ENCODE peak calls at places on chromosomes 5 and 9, in six cellular contexts. W is pancreas, Q is transverse colon, A is hepatocyte, H is right lobe of liver, V is testis. N is an unnamed sample.

GRCh38 chr9:108445431-108446018 is 410.3 kb downstream of the ACTL7B start:
- DNase-seq in V (no peak), W (no peak), Q (no peak), A (peak; percentile 38), H (no peak), N (no peak)

GRCh38 chr5:96219580-96220281 is 213.3 kb downstream of the PCSK1 start:
- DNase-seq in H (no peak), V (no peak), A (no peak), Q (no peak), W (no peak), N (no peak)

GRCh38 chr5:14440598-14441401 is 140.8 kb upstream of the OTULINL start:
- DNase-seq in H (no peak), A (peak; percentile 64), V (peak; percentile 81), Q (peak; percentile 32), W (no peak), N (no peak)

GRCh38 chr5:98713027-98713426 is 60.4 kb upstream of the RGMB start:
- DNase-seq in Q (no peak), V (no peak), A (no peak), W (no peak), H (no peak), N (no peak)

GRCh38 chr9:135137398-135137832 is 49.9 kb downstream of the OLFM1 start:
- DNase-seq in V (no peak), Q (no peak), A (no peak), H (no peak), W (no peak), N (no peak)

GRCh38 chr9:105881654-105882349 is 187.5 kb downstream of the TMEM38B start:
- DNase-seq in H (no peak), Q (peak; percentile 61), A (peak; percentile 81), V (peak; percentile 90), W (peak; percentile 46), N (peak; percentile 17)

GRCh38 chr5:54517174-54517511 is 416 bp upstream of the SNX18 start:
- DNase-seq in Q (peak; percentile 14), A (no peak), H (no peak), V (no peak), W (no peak), N (no peak)

GRCh38 chr5:1366514-1366913 is 21.6 kb upstream of the CLPTM1L start:
- DNase-seq in A (no peak), W (no peak), V (no peak), H (peak; percentile 15), Q (no peak), N (no peak)

GRCh38 chr5:73183491-73183891 is 10.5 kb downstream of the TMEM174 start:
- DNase-seq in W (no peak), H (no peak), Q (peak; percentile 79), V (no peak), A (peak; percentile 59), N (no peak)

GRCh38 chr5:912356-913091 is 19.8 kb downstream of the TRIP13 start:
- DNase-seq in Q (no peak), W (no peak), V (no peak), A (no peak), H (no peak), N (no peak)

GRCh38 chr9:7137571-7137970 is 379.8 kb downstream of the KDM4C start:
- DNase-seq in W (no peak), Q (no peak), H (no peak), A (no peak), V (no peak), N (no peak)

GRCh38 chr5:122236270-122236669 is 75.8 kb upstream of the SNCAIP start:
- DNase-seq in H (no peak), Q (no peak), A (no peak), V (no peak), W (no peak), N (no peak)

GRCh38 chr5:176570044-176570443 is 20.9 kb downstream of the CDHR2 start:
- DNase-seq in W (no peak), A (no peak), Q (no peak), H (no peak), V (no peak), N (no peak)

GRCh38 chr9:136901516-136902258 is 15.4 kb downstream of the TRAF2 start:
- DNase-seq in H (no peak), A (peak; percentile 52), Q (peak; percentile 79), W (no peak), V (peak; percentile 66), N (peak; percentile 81)

GRCh38 chr9:136903041-136903554 is 16.8 kb downstream of the TRAF2 start:
- DNase-seq in H (peak; percentile 80), V (no peak), W (peak; percentile 60), Q (no peak), A (no peak), N (no peak)

GRCh38 chr9:136900988-136901515 is 14.7 kb downstream of the TRAF2 start:
- DNase-seq in W (no peak), H (no peak), V (no peak), A (no peak), Q (no peak), N (no peak)

GRCh38 chr9:136900556-136900955 is 14.2 kb downstream of the TRAF2 start:
- DNase-seq in A (no peak), W (no peak), V (no peak), Q (no peak), H (no peak), N (no peak)

DNA sequence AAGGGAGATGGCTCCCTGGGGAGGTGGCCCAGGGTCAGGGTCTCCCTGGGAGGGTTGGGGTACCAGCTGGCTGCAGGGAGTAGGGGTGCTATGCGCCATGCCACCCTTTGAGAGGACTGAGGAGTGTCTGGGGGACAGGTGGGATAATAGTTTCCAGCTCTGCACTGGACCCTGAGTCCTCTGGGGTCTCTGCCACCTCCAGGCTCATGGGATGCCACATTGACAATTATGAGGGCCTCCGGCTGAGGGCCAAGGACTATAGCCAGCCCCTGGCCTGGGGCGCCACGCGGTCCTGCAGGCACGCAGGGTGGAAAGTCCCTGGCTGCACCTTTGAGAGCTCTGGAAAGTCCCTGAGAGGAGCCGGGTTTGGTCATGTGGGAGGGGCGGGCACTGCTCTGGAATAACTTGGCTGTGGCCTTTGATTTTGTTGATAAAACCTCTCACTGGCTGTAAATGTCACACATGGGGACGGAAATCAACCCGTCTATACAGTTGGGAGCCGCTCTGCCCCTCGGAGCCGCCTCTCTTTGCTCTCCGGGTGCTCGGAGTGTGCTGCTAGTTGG is 16.0 kb downstream of the TRAF2 start:
- DNase-seq in Q (peak; percentile 89), A (peak; percentile 79), H (peak; percentile 94), V (peak; percentile 73), W (peak; percentile 80), N (peak; percentile 80)
- H3K4me3 ChIP-seq in Q (no peak overlapping the region), A (no peak overlapping the region), H (no peak overlapping the region), V (no peak overlapping the region), W (no peak overlapping the region), N (peak overlapping the region; percentile 27)

GRCh38 chr5:61286446-61287132 is 45.5 kb upstream of the ZSWIM6 start:
- DNase-seq in V (no peak), H (no peak), A (no peak), Q (no peak), W (no peak), N (no peak)

GRCh38 chr5:61290815-61291214 is 41.2 kb upstream of the ZSWIM6 start:
- DNase-seq in A (no peak), V (no peak), H (no peak), W (peak; percentile 62), Q (peak; percentile 72), N (no peak)

GRCh38 chr5:61289669-61290363 is 42.2 kb upstream of the ZSWIM6 start:
- DNase-seq in W (no peak), H (no peak), Q (no peak), V (no peak), A (no peak), N (no peak)

GRCh38 chr5:61292130-61292672 is 39.9 kb upstream of the ZSWIM6 start:
- DNase-seq in A (no peak), V (no peak), W (no peak), Q (no peak), H (no peak), N (no peak)

GRCh38 chr5:61289241-61289640 is 42.8 kb upstream of the ZSWIM6 start:
- DNase-seq in H (no peak), Q (no peak), A (no peak), V (no peak), W (no peak), N (no peak)
- TF ChIP-seq CTCF in H (no peak), Q (no peak), A (no peak), V (no peak), W (no peak), N (no peak)

DNA sequence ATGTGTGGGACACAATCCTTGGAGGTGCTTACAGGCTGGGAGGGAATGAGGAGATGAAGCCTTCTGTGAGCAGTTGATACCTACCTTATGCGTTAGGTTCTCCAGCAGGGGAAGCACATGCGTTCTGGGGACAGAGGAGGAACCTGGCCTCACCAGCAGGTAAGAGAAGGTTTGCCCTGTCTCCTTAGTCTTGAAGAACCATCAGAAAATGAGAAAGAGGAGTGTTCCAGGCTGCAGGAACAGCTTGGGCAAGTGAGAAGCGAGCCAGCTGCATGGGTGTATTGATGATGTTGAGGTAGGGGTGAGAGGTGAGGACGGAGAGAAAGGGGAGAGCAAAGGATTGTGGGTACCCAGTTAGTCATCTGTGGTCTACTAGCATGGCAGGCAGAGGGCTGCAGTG is 156.9 kb upstream of the MVB12B start:
- DNase-seq in V (no peak), Q (no peak), A (no peak), W (no peak), H (no peak), N (no peak)
- H3K27me3 ChIP-seq in V (no peaks in the 10 kb centered on the region), Q (no peaks in the 10 kb centered on the region), A (no peaks in the 10 kb centered on the region), W (no peaks in the 10 kb centered on the region), H (no peaks in the 10 kb centered on the region), N (no peaks in the 10 kb centered on the region)

DNA sequence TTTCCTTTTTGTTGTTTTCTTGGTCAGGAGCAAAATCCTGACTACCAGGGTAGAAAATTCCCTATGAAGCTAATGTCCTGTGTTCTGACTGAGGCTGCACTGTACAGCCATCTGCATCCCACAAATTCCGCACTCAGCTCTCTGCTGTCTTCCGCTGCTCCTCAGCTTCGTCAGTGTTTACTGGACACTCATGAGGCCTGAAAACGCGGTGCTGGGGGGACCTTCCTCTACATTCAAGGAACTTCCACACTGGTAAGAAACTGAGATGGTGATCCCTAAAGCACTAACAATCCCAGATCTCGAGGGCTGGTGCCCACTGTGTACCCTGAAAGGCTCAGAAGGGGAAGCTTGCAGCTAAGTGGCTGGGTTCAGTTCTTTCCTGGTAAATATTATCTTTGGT is 117.9 kb downstream of the NRG2 start:
- DNase-seq in H (no peak), V (no peak), Q (no peak), W (no peak), A (no peak), N (no peak)
- H3K4me3 ChIP-seq in H (no peak overlapping the region), V (no peak overlapping the region), Q (no peak overlapping the region), W (no peak overlapping the region), A (no peak overlapping the region), N (no peak overlapping the region)

GRCh38 chr9:17744786-17745185 is 165.9 kb downstream of the SH3GL2 start:
- DNase-seq in W (no peak), A (peak; percentile 64), H (no peak), V (no peak), Q (no peak), N (no peak)

GRCh38 chr9:17739022-17739421 is 160.2 kb downstream of the SH3GL2 start:
- DNase-seq in W (no peak), H (no peak), Q (no peak), V (no peak), A (no peak), N (no peak)

DNA sequence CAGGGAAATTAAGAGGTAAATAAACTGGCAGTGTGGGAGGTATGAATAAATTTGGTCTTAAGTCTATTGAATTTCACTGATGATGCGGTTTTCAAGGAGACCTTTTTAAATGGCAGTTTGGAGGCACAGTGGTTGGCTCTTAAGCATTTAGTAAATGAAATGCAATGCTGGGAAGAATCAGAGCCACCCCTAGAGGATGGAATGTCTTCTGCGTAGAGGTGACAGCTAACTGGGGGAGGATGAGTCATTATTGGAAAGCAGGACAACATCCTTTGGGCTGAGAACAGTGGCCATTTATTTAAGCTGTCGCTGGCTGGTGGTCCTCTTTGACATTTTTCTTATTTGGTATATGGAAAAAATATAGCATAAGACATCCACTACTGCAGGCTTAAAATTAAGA is 163.2 kb downstream of the SH3GL2 start:
- DNase-seq in Q (no peak), V (no peak), H (no peak), W (no peak), A (no peak), N (no peak)
- TF ChIP-seq CTCF in Q (no peak), V (no peak), H (no peak), W (no peak), A (peak; percentile 2), N (no peak)

N was measured in GM06990.